ENCODE peak calls at places on chromosomes 4 and X, in four cellular contexts. R, G, V and E are unnamed samples.

GRCh38 chrX:133375558-133376340 is 39.5 kb downstream of the GPC4 start:
- DNase-seq in R (no peak), G (peak; percentile 59), V (no peak), E (no peak)

GRCh38 chr4:73684097-73684496 is 56.3 kb upstream of the CXCL8 start:
- DNase-seq in R (no peak), G (no peak), V (no peak), E (no peak)

GRCh38 chr4:5033266-5033945 is 14.1 kb upstream of the CYTL1 start:
- DNase-seq in R (no peak), G (no peak), V (no peak), E (peak; percentile 85)

GRCh38 chrX:104098151-104098808 is 14.0 kb upstream of the ZCCHC18 start:
- DNase-seq in R (peak; percentile 13), G (no peak), V (peak; percentile 38), E (peak; percentile 24)

GRCh38 chrX:9905288-9905687 is 61.9 kb upstream of the CLDN34 start:
- DNase-seq in R (no peak), G (no peak), V (no peak), E (no peak)

GRCh38 chr4:48991357-48991756 is 5.3 kb downstream of the CWH43 start:
- DNase-seq in R (no peak), G (no peak), V (no peak), E (no peak)

GRCh38 chr4:100786481-100786880 is 268.7 kb upstream of the EMCN start:
- DNase-seq in R (no peak), G (no peak), V (no peak), E (no peak)

GRCh38 chr4:84221704-84222103 is 277.4 kb downstream of the NKX6-1 start:
- DNase-seq in R (no peak), G (no peak), V (no peak), E (no peak)

GRCh38 chrX:110302975-110303374 is 14.9 kb downstream of the AMMECR1 start:
- DNase-seq in R (no peak), G (no peak), V (no peak), E (no peak)

GRCh38 chr4:65021737-65022136 is 612.5 kb upstream of the TECRL start:
- DNase-seq in R (no peak), G (no peak), V (no peak), E (no peak)

GRCh38 chr4:143668930-143669553 is 31.4 kb downstream of the FREM3 start:
- DNase-seq in R (no peak), G (no peak), V (no peak), E (no peak)

GRCh38 chr4:53734182-53734581 is 142.9 kb upstream of the LNX1 start:
- DNase-seq in R (no peak), G (no peak), V (no peak), E (no peak)

GRCh38 chr4:176939445-176939844 is 146.7 kb upstream of the VEGFC start:
- DNase-seq in R (no peak), G (no peak), V (no peak), E (no peak)

GRCh38 chr4:48904541-48905142 is 1.9 kb downstream of the OCIAD2 start:
- DNase-seq in R (no peak), G (no peak), V (no peak), E (no peak)

GRCh38 chrX:112051546-112051945 is 31.0 kb downstream of the TRPC5 start:
- DNase-seq in R (no peak), G (no peak), V (no peak), E (no peak)

GRCh38 chr4:58833126-58833525 is 1722.9 kb upstream of the IGFBP7 start:
- DNase-seq in R (no peak), G (no peak), V (no peak), E (no peak)

GRCh38 chr4:53653484-53654053 is 62.3 kb upstream of the LNX1 start:
- DNase-seq in R (no peak), G (no peak), V (no peak), E (no peak)

GRCh38 chr4:139438141-139438540 is 15.8 kb upstream of the RAB33B start:
- DNase-seq in R (no peak), G (no peak), V (no peak), E (no peak)

GRCh38 chr4:8131210-8131609 is 27.4 kb downstream of the ABLIM2 start:
- DNase-seq in R (no peak), G (no peak), V (no peak), E (no peak)

GRCh38 chrX:47607091-47607490 is 12.6 kb downstream of the SYN1 start:
- DNase-seq in R (no peak), G (no peak), V (no peak), E (no peak)

GRCh38 chr4:9685692-9686091 is 95.7 kb upstream of the DRD5 start:
- DNase-seq in R (no peak), G (no peak), V (no peak), E (no peak)

GRCh38 chr4:121555315-121556107 is 141.3 kb downstream of the ANXA5 start:
- DNase-seq in R (no peak), G (no peak), V (no peak), E (no peak)

GRCh38 chrX:4484266-4484665 is 770.8 kb upstream of the PRKX start:
- DNase-seq in R (no peak), G (no peak), V (no peak), E (no peak)

GRCh38 chr4:108081251-108081650 is 87.5 kb downstream of the LEF1 start:
- DNase-seq in R (no peak), G (no peak), V (no peak), E (no peak)

GRCh38 chr4:163380703-163381102 is 37.0 kb downstream of the NPY5R start:
- DNase-seq in R (no peak), G (no peak), V (no peak), E (no peak)

GRCh38 chr4:11218692-11219091 is 210.0 kb downstream of the HS3ST1 start:
- DNase-seq in R (no peak), G (no peak), V (no peak), E (no peak)

GRCh38 chr4:115249808-115250207 is 136.4 kb upstream of the NDST4 start:
- DNase-seq in R (no peak), G (no peak), V (no peak), E (no peak)

GRCh38 chr4:2923141-2923551 is 40.1 kb downstream of the NOP14 start:
- DNase-seq in R (no peak), G (peak; percentile 21), V (no peak), E (peak; percentile 70)

GRCh38 chr4:128812360-128812958 is 3.0 kb downstream of the JADE1 start:
- DNase-seq in R (no peak), G (peak; percentile 73), V (peak; percentile 59), E (no peak)

GRCh38 chr4:1462009-1462767 is 55.9 kb upstream of the NKX1-1 start:
- DNase-seq in R (no peak), G (peak; percentile 45), V (no peak), E (no peak)

GRCh38 chr4:112411781-112412281 is 104.1 kb downstream of the NEUROG2 start:
- DNase-seq in R (no peak), G (no peak), V (no peak), E (no peak)

GRCh38 chr4:77181737-77182136 is 24.7 kb downstream of the CCNG2 start:
- DNase-seq in R (no peak), G (no peak), V (no peak), E (no peak)

GRCh38 chr4:80335554-80336358 is at the start of gene CFAP299:
- DNase-seq in R (peak; percentile 56), G (peak; percentile 80), V (peak; percentile 86), E (peak; percentile 92)

GRCh38 chr4:39636786-39637185 is 1.9 kb downstream of the SMIM14 start:
- DNase-seq in R (no peak), G (no peak), V (no peak), E (no peak)

GRCh38 chr4:13640149-13640671 is 12.7 kb upstream of the BOD1L1 start:
- DNase-seq in R (no peak), G (no peak), V (no peak), E (no peak)

GRCh38 chr4:166049036-166049435 is 176.0 kb downstream of the TLL1 start:
- DNase-seq in R (no peak), G (no peak), V (no peak), E (no peak)

GRCh38 chr4:185865901-185866328 is 53.9 kb upstream of the SORBS2 start:
- DNase-seq in R (peak; percentile 72), G (no peak), V (no peak), E (no peak)

GRCh38 chr4:128241425-128241913 is 46.1 kb downstream of the PGRMC2 start:
- DNase-seq in R (peak; percentile 96), G (no peak), V (no peak), E (peak; percentile 31)